ENCODE peak calls at places on chromosomes 4 and X, in five cellular contexts. E is breast epithelium, L is lower leg skin, Z is uterus, V is spleen. T is an unnamed sample.

GRCh38 chr4:176988226-176988625 is 195.5 kb upstream of the VEGFC start:
- DNase-seq in E (no peak), L (no peak), Z (no peak), V (no peak), T (no peak)

GRCh38 chr4:93187892-93188291 is 640.7 kb upstream of the ATOH1 start:
- DNase-seq in E (no peak), L (no peak), Z (no peak), V (no peak), T (no peak)

GRCh38 chrX:3177851-3178250 is 136.6 kb downstream of the ARSF start:
- DNase-seq in E (no peak), L (no peak), Z (no peak), V (no peak), T (no peak)

GRCh38 chrX:55143621-55144020 is 54.8 kb downstream of the PAGE2 start:
- DNase-seq in E (no peak), L (no peak), Z (no peak), V (no peak), T (no peak)

GRCh38 chr4:142243250-142243649 is 602.9 kb downstream of the INPP4B start:
- DNase-seq in E (no peak), L (no peak), Z (no peak), V (no peak), T (no peak)

GRCh38 chr4:151443247-151443646 is 34.3 kb downstream of the FHIP1A start:
- DNase-seq in E (no peak), L (no peak), Z (no peak), V (no peak), T (no peak)

GRCh38 chr4:123892997-123893745 is 496.6 kb downstream of the SPRY1 start:
- DNase-seq in E (no peak), L (no peak), Z (no peak), V (no peak), T (no peak)

GRCh38 chr4:55312491-55313101 is 33.4 kb upstream of the SRD5A3 start:
- DNase-seq in E (no peak), L (peak), Z (peak), V (no peak), T (no peak)

GRCh38 chr4:127783971-127784519 is 1.9 kb downstream of the HSPA4L start:
- DNase-seq in E (no peak), L (no peak), Z (no peak), V (no peak), T (no peak)

GRCh38 chrX:137852502-137852901 is 286.6 kb downstream of the ZIC3 start:
- DNase-seq in E (no peak), L (no peak), Z (no peak), V (no peak), T (no peak)

GRCh38 chr4:35986537-35986936 is 257.8 kb downstream of the ARAP2 start:
- DNase-seq in E (no peak), L (no peak), Z (no peak), V (no peak), T (no peak)

GRCh38 chr4:113469926-113470325 is 291.6 kb downstream of the CAMK2D start:
- DNase-seq in E (no peak), L (no peak), Z (no peak), V (no peak), T (no peak)

GRCh38 chr4:113469023-113469390 is 292.5 kb downstream of the CAMK2D start:
- DNase-seq in E (no peak), L (no peak), Z (no peak), V (no peak), T (no peak)

GRCh38 chr4:113467581-113467980 is 294.0 kb downstream of the CAMK2D start:
- DNase-seq in E (no peak), L (no peak), Z (no peak), V (no peak), T (no peak)

GRCh38 chr4:113471141-113471860 is 290.2 kb downstream of the CAMK2D start:
- DNase-seq in E (no peak), L (no peak), Z (no peak), V (no peak), T (no peak)

DNA sequence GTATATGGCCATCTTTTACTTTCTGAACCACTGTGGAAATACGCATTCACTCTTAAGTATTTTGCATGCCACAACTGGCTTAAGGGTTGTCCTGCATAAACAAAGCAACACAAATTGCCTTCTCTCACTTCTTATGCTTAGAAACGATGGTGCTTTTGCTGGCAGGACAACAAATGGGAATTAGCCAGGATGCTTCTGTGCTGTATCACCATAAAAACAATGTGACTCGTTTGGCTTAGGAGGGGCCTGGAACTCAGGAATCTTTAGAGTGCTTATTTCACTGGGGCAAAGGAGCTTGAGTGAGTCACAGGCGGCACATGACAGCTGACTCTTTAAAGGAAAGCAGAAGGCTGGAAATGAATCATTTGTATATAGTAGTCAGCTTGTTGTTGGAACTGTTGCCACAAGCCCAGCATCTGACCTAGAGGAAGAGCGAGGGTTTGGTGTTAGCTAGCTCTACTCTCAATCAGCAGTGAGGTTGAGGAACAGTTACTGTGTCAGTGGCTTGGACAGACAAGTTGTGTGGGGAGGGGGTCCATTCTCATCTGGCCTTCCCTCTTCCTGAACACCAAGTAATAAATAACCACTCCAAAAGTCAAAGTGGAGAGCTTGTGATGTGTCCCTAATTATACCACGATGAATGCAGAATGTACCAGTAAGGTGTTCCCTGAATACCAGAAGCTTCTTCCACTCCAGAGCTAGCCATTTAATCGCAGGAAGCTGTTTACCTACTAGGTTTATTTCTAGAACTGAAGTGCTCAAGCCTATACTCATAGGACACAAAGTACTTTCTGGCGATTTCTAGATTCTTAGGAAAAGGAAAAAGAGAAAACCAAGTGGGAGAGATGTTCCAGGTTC is 293.1 kb downstream of the CAMK2D start:
- DNase-seq in E (peak), L (peak), Z (peak), V (no peak), T (peak)
- TF ChIP-seq POLR2A in E (no peak), L (no peak), Z (no peak), V (no peak), T (no peak)

DNA sequence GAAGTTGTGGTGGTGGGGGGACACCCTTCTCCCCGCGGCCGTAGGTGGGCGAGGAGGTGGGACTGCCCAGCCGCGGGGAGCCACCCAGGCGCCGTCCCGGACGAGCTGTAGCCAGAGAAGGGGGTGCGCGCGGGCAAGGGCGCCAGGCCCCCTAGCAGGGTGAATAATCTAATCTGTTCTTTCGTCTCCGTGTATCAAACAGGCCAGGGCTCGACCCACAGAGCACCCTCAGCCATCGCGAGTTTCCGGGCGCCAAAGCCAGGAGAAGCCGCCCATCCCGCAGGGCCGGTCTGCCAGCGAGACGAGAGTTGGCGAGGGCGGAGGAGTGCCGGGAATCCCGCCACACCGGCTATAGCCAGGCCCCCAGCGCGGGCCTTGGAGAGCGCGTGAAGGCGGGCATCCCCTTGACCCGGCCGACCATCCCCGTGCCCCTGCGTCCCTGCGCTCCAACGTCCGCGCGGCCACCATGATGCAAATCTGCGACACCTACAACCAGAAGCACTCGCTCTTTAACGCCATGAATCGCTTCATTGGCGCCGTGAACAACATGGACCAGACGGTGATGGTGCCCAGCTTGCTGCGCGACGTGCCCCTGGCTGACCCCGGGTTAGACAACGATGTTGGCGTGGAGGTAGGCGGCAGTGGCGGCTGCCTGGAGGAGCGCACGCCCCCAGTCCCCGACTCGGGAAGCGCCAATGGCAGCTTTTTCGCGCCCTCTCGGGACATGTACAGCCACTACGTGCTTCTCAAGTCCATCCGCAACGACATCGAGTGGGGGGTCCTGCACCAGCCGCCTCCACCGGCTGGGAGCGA is 3.4 kb downstream of the MID1IP1 start:
- DNase-seq in E (peak), L (no peak), Z (peak), V (peak), T (no peak)
- TF ChIP-seq POLR2A in E (no peak), L (no peak), Z (no peak), V (no peak), T (no peak)

DNA sequence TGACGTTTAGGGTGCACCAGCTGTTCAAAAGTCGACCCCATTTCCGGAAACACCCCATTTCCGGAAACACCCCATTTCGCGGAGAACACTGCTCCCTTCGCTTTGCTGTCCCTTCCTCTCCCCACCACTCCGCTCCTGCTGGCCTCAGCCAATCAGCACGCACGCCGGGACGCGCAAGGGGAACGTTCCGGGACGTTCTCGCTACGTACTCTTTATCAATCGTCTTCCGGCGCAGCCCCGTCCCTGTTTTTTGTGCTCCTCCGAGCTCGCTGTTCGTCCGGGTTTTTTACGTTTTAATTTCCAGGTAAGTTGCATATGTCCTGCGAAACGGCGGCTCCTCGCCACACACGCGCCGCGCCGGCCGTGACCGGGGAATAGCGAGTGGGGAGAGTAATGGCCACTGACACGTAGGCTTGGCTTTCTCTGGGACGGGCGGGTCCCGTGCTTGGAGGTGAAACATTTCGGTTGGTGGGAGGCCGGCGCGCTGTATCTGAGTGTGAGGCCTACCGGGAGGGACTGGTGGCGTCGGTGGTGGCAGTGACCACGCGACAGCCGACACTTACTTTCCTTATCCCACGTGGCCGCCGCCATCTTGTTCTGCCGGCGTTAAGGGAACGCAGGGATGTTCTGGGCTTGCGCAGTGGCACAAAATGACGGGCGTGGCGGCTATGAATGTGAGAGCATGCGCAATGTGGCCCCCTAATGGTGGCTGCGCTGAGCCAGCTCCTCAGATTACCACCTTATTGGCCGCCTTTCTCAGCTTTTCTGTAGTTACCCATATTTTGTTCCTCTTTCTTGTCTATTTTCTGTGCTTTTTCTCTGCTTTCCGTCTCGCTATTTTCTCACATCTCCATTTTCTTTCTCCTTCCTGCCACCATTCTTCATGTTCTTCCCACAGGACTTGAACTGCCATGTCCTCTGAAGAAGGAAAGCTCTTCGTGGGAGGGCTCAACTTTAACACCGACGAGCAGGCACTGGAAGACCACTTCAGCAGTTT is at the start of gene RBM3:
- DNase-seq in E (peak), L (peak), Z (peak), V (peak), T (peak)
- TF ChIP-seq POLR2A in E (peak), L (no peak), Z (peak), V (peak), T (no peak)

DNA sequence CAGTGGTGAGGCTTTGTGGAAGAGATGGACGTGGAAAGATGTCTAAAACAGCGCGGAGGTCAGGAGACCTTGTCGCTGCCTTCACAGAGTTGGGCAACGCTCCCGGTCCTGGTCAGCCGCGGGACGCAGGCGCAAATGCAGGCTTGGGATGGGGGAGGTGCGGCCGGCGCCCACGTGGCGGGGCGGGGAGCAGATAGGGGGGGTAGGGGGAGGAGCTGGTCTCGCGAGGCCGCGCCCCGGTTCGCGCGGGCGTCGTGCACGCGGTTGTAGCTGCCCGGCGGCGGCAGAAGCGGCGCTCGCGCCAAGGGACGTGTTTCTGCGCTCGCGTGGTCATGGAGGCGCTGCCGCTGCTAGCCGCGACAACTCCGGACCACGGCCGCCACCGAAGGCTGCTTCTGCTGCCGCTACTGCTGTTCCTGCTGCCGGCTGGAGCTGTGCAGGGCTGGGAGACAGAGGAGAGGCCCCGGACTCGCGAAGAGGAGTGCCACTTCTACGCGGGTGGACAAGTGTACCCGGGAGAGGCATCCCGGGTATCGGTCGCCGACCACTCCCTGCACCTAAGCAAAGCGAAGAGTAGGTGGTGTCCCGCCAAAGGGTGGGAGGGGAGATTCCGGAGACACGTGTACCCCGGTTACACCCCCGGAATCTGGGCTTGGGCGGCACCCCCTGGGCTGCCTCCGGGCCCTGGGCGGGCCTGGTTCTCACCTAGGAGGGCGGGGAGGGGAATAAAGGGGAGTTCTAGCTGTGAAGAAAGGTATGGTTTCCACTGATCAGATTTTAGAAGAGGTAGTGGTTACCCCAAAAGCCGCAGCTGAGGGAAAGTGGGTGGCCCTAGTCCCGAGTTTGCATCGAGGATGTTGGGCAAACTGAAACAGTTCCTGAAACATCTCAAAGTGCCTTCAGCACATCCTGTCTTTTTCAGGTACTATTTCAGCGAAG is at the start of gene PRDX4:
- DNase-seq in E (peak), L (peak), Z (peak), V (peak), T (peak)
- TF ChIP-seq POLR2A in E (peak), L (no peak), Z (peak), V (no peak), T (no peak)

DNA sequence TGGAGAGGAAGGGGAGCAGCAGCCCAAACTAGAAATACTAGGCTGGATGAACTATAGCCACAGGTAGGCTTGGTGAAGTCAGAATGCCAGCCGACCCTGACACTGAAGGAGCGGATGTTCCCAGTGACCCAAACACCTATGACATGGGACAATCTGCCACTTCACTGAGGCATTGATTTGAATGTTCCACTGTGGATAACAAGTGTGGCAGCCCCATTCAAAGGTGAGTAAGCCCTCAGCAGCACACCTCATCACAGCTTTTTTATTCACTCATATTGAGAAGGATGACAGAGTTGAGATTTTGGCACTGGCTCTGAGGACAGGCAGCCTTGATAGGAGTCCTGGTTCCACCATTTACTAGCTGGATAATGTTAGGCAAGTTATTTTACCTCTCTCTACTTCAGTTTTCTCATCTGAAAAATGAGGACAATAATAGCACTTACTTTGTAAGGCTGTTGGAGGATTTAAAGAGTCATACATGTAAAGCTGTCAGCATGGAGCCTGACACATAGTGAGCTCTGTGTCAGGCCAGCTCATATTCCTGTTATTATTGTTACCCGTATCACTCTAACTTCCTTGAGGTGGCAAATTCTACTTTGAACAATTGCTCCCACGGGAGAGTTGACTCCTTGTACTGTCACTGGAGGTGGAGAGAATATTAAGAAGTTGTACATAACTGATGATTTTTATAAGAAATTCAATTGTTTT is 114.6 kb downstream of the RASL11B start:
- DNase-seq in E (no peak), L (no peak), Z (no peak), V (no peak), T (no peak)
- TF ChIP-seq POLR2A in E (no peak), L (no peak), Z (no peak), V (no peak), T (no peak)

DNA sequence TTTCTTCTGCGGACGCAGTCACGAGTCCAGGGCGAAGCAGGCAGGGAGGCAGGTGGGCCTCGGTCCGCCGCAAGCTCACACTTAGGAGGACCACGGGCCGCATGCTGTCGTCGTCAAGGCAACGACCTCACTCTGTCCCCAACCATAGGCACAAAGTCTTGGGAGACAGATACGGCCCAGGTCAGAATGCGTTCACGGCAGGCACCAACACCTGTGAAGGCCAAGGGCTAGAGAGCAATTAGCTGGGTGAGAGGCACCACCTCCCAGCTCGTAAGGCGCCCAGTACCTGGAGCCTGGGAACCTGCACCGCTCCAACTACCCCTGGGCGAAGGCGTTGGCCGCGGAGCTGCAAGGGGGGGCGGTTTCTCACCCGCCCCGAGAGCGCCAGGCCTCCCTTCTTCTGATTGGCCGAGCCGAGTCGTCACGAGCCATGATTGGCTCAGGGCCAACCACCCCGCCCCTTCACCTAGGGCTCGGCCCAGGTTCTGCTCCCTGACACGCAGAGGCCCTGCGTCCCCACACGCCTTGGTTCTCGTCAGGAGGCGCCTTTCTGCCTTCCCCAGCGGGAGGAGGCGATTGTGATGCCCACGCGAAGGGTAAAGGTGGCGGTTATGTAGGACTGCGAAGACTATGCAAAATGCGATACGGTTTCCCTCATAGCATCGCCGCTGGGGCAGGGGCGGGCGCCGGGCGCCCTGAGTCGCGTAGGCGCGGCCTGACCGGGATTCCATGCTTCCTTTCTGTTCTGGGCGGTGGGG is at the start of gene CDKL2:
- DNase-seq in E (peak), L (peak), Z (peak), V (peak), T (peak)
- TF ChIP-seq POLR2A in E (no peak), L (no peak), Z (no peak), V (no peak), T (no peak)

GRCh38 chr4:54065282-54066087 is 1.1 kb upstream of the CHIC2 start:
- DNase-seq in E (no peak), L (no peak), Z (no peak), V (no peak), T (no peak)

GRCh38 chr4:54066088-54066415 is 1.6 kb upstream of the CHIC2 start:
- DNase-seq in E (no peak), L (no peak), Z (no peak), V (no peak), T (no peak)

GRCh38 chr4:54063737-54064316 is 578 bp downstream of the CHIC2 start:
- DNase-seq in E (peak), L (peak), Z (peak), V (peak), T (peak)

GRCh38 chr4:54063224-54063623 is 1.2 kb downstream of the CHIC2 start:
- DNase-seq in E (no peak), L (no peak), Z (no peak), V (no peak), T (no peak)

GRCh38 chr4:54064317-54065275 is at the start of gene CHIC2:
- DNase-seq in E (peak), L (peak), Z (peak), V (peak), T (peak)
- TF ChIP-seq POLR2A in E (peak), L (no peak), Z (peak), V (peak), T (peak)

T was measured in esophagus squamous epithelium.